ENCODE peak calls at places on chromosomes 6 and 20, in six cellular contexts. M is T-helper 1 cell; C is stimulated activated CD4-positive, alpha-beta T cell treated with anti-CD3 and anti-CD28 coated beads, TNF-alpha, amount 100 ng/mL, for 24 hours; N is stimulated activated CD8-positive, alpha-beta memory T cell treated with anti-CD3 and anti-CD28 coated beads, Interleukin-2, amount 100 ng/mL, for 1 hour; Q is activated CD8-positive, alpha-beta memory T cell treated with anti-CD3 and anti-CD28 coated beads, Interleukin-2, amount 10 ng/mL, durations not matched to agents 7 days and 5 days; R is SK-N-SH. T is an unnamed sample.

GRCh38 chr6:42702200-42702599 is 20.2 kb downstream of the PRPH2 start:
- DNase-seq in Q (no peak), N (no peak), M (no peak), C (no peak), R (no peak), T (no peak)

GRCh38 chr6:10558575-10558974 is 37.4 kb downstream of the GCNT2 start:
- DNase-seq in C (no peak), M (no peak), R (peak), N (no peak), Q (no peak), T (no peak)

GRCh38 chr6:5422321-5422915 is 161.1 kb downstream of the FARS2 start:
- DNase-seq in R (peak), C (no peak), Q (no peak), N (no peak), M (peak), T (no peak)

GRCh38 chr6:109738200-109738599 is 47.1 kb downstream of the FIG4 start:
- DNase-seq in R (no peak), M (no peak), C (no peak), N (no peak), Q (no peak), T (no peak)

GRCh38 chr6:22247916-22248482 is 48.8 kb downstream of the PRL start:
- DNase-seq in M (no peak), R (no peak), C (no peak), Q (no peak), N (no peak), T (no peak)

GRCh38 chr6:19734519-19734918 is 102.7 kb upstream of the ID4 start:
- DNase-seq in C (no peak), N (no peak), Q (no peak), R (no peak), M (no peak), T (no peak)

GRCh38 chr20:60062431-60063336 is 104.5 kb downstream of the CDH26 start:
- DNase-seq in M (no peak), R (peak), C (no peak), Q (no peak), N (no peak), T (no peak)

GRCh38 chr6:156563710-156564109 is 213.5 kb upstream of the ARID1B start:
- DNase-seq in Q (no peak), C (no peak), N (no peak), R (peak), M (no peak), T (no peak)

GRCh38 chr6:73290435-73290834 is 27.4 kb upstream of the KHDC1 start:
- DNase-seq in M (no peak), N (no peak), C (no peak), Q (no peak), R (no peak), T (no peak)

GRCh38 chr20:58361549-58361948 is 27.5 kb upstream of the VAPB start:
- DNase-seq in Q (no peak), N (no peak), R (no peak), C (no peak), M (no peak), T (no peak)

T was measured in NCI-H1930.